ENCODE peak calls at places on chromosomes 7 and 10, in ten cellular contexts. N is stomach, I is transverse colon, W is ovary, M is K562, G is H1, H is upper lobe of left lung, D is sigmoid colon, C is suprapubic skin, U is HepG2. T is an unnamed sample.

GRCh38 chr7:66523409-66523808 is 105.3 kb upstream of the KCTD7 start:
- DNase-seq in N (no peak), I (no peak), W (no peak), M (no peak), G (no peak), H (no peak), D (no peak), C (no peak), U (no peak), T (no peak)

GRCh38 chr10:95341716-95342130 is 50.9 kb upstream of the PDLIM1 start:
- DNase-seq in N (no peak), I (no peak), W (no peak), M (no peak), G (no peak), H (no peak), D (no peak), C (no peak), U (peak; percentile 35), T (no peak)

GRCh38 chr10:73506491-73506890 is 10.7 kb upstream of the PPP3CB start:
- DNase-seq in N (no peak), I (no peak), W (no peak), M (no peak), G (no peak), H (no peak), D (no peak), C (no peak), U (no peak), T (no peak)

GRCh38 chr7:158055726-158056510 is 531.7 kb downstream of the PTPRN2 start:
- DNase-seq in N (no peak), I (no peak), W (no peak), M (no peak), G (no peak), H (no peak), D (peak; percentile 34), C (no peak), U (no peak), T (no peak)

GRCh38 chr10:86103391-86104101 is 263.0 kb downstream of the GRID1 start:
- DNase-seq in N (no peak), I (no peak), W (no peak), M (no peak), G (no peak), H (no peak), D (no peak), C (no peak), U (no peak), T (no peak)

GRCh38 chr10:98664329-98665042 is 217.8 kb upstream of the HPS1 start:
- DNase-seq in N (no peak), I (peak; percentile 10), W (no peak), M (peak; percentile 53), G (no peak), H (no peak), D (no peak), C (no peak), U (peak; percentile 34), T (no peak)

GRCh38 chr10:99329891-99330674 is 927 bp downstream of the CNNM1 start:
- DNase-seq in N (peak; percentile 48), I (no peak), W (peak; percentile 19), M (no peak), G (no peak), H (no peak), D (peak; percentile 69), C (no peak), U (no peak), T (no peak)

GRCh38 chr7:134724606-134725005 is 54.8 kb upstream of the CALD1 start:
- DNase-seq in N (no peak), I (no peak), W (no peak), M (no peak), G (peak; percentile 47), H (no peak), D (no peak), C (no peak), U (peak; percentile 10), T (no peak)

DNA sequence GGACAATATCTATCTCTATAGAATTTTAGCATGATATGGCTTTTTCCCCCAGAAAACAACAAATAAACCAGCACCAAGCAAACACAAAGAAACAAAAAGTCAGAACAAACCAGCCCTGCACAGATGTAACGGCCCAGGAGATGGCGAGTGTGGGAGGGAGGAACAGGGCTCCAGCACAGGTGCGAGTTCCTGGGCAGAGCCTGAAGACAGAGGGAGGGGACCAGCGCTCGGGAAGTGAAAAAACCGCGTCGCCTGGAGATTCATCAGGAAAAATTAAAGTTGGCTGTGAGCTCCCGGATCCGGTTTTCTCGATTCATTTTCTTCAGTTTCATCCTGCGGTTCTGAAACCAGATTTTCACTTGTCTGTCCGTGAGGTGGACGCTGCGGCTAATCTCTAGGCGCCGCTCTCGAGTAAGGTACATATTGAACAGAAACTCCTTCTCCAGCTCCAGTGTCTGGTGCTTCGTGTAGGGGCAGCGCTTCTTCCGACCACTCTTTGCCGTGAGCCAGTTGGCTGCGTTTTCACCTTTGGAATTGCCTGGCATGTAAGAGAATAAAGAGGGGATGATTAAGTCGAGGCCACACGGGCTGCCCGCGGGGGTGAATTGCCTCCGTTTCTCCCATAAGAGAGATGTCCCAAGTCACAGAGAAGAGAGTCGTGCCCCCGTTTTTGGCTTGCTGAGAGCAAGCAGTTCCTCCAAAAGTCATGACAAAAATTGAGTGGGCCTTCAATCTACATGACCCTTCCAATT is 2.3 kb downstream of the HOXA10 start:
- DNase-seq in N (no peak), I (peak; percentile 35), W (no peak), M (no peak), G (no peak), H (peak; percentile 18), D (peak; percentile 66), C (peak; percentile 78), U (no peak), T (peak; percentile 15)
- H3K27me3 ChIP-seq in N (peaks cover 100% of the 10 kb centered on the region), I (peaks cover 57% of the 10 kb centered on the region), W (peaks cover 21% of the 10 kb centered on the region), M (peaks cover 73% of the 10 kb centered on the region), G (peaks cover 99% of the 10 kb centered on the region), H (peaks cover 98% of the 10 kb centered on the region), D (no peaks in the 10 kb centered on the region), C (peaks cover 16% of the 10 kb centered on the region), U (peaks cover 62% of the 10 kb centered on the region), T (no peaks in the 10 kb centered on the region)

GRCh38 chr7:44847920-44848634 is at the start of gene H2AZ2:
- DNase-seq in N (peak; percentile 100), I (peak; percentile 100), W (peak; percentile 100), M (peak; percentile 97), G (peak; percentile 99), H (peak; percentile 99), D (peak; percentile 100), C (peak; percentile 100), U (peak; percentile 98), T (peak; percentile 99)

GRCh38 chr7:44849277-44850210 is 1.7 kb upstream of the H2AZ2 start:
- DNase-seq in N (no peak), I (no peak), W (no peak), M (no peak), G (no peak), H (no peak), D (no peak), C (no peak), U (no peak), T (no peak)

GRCh38 chr7:44846816-44847508 is 925 bp downstream of the H2AZ2 start:
- DNase-seq in N (no peak), I (no peak), W (no peak), M (no peak), G (no peak), H (no peak), D (no peak), C (no peak), U (no peak), T (no peak)

GRCh38 chr7:44845476-44845875 is 2.4 kb downstream of the H2AZ2 start:
- DNase-seq in N (no peak), I (no peak), W (no peak), M (no peak), G (no peak), H (no peak), D (no peak), C (no peak), U (no peak), T (no peak)

DNA sequence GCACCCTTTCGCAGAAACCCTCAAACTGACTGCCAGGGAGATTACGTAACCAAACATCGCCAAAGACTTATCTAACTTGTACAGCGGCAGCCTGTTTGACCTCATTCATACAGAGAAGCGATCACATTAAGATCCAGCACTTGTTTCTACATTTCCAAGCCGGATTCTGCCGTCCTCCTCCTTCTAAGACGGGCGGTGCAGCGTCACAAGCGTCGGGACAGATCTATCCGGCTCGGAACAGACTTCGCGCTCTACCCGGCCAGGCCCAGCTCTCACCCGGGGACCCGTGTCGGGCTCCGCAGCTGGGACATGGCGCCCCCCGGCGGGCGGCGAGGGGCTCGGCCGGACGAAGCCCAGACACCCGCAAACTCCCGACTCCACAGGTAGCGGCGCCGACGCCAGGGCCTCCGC is 373 bp downstream of the H2AZ2 start:
- DNase-seq in N (peak; percentile 87), I (peak; percentile 91), W (peak; percentile 86), M (peak; percentile 89), G (peak; percentile 33), H (peak; percentile 92), D (peak; percentile 94), C (peak; percentile 92), U (peak; percentile 69), T (peak; percentile 73)
- TF ChIP-seq EP300 in N (no peak), I (no peak), W (no peak), M (peak; percentile 88), G (no peak), H (no peak), D (no peak), C (no peak), U (peak; percentile 1), T (peak; percentile 52)

GRCh38 chr10:75599875-75600648 is 168.6 kb downstream of the LRMDA start:
- DNase-seq in N (no peak), I (no peak), W (no peak), M (no peak), G (no peak), H (no peak), D (no peak), C (no peak), U (peak; percentile 67), T (no peak)

GRCh38 chr10:75596930-75597629 is 165.7 kb downstream of the LRMDA start:
- DNase-seq in N (no peak), I (no peak), W (no peak), M (no peak), G (no peak), H (no peak), D (no peak), C (no peak), U (no peak), T (no peak)

GRCh38 chr10:75598998-75599397 is 167.6 kb downstream of the LRMDA start:
- DNase-seq in N (no peak), I (no peak), W (no peak), M (no peak), G (no peak), H (no peak), D (no peak), C (no peak), U (no peak), T (no peak)

GRCh38 chr10:75597691-75598455 is 166.4 kb downstream of the LRMDA start:
- DNase-seq in N (no peak), I (no peak), W (no peak), M (no peak), G (no peak), H (no peak), D (no peak), C (no peak), U (no peak), T (no peak)

GRCh38 chr10:75600833-75601232 is 169.4 kb downstream of the LRMDA start:
- DNase-seq in N (no peak), I (no peak), W (no peak), M (no peak), G (no peak), H (no peak), D (no peak), C (no peak), U (peak; percentile 40), T (no peak)
- H3K27me3 ChIP-seq in N (no peaks in the 10 kb centered on the region), I (no peaks in the 10 kb centered on the region), W (no peaks in the 10 kb centered on the region), M (no peaks in the 10 kb centered on the region), G (peaks cover 19% of the 10 kb centered on the region), H (no peaks in the 10 kb centered on the region), D (no peaks in the 10 kb centered on the region), C (no peaks in the 10 kb centered on the region), U (no peaks in the 10 kb centered on the region), T (no peaks in the 10 kb centered on the region)

GRCh38 chr10:84337199-84337598 is 8.8 kb downstream of the CCSER2 start:
- DNase-seq in N (no peak), I (no peak), W (no peak), M (no peak), G (no peak), H (no peak), D (no peak), C (no peak), U (no peak), T (no peak)
- TF ChIP-seq EP300 in N (no peak), I (no peak), W (no peak), M (no peak), G (no peak), H (no peak), D (no peak), C (no peak), U (no peak), T (no peak)

T was measured in tibial nerve.